ENCODE peak calls at places on chromosomes 3 and 15, in six cellular contexts. One of them, this sample, is unnamed.

GRCh38 chr15:25061808-25062550 is 107.2 kb downstream of the SNRPN start:
- DNase-seq in pancreas: no peak
- DNase-seq in heart left ventricle: peak
- DNase-seq in endodermal cell: peak
- DNase-seq in PC-9: no peak
- DNase-seq in adrenal gland: peak
- DNase-seq in this sample: no peak

GRCh38 chr3:13419356-13420050 is 619 bp downstream of the NUP210 start:
- DNase-seq in endodermal cell: peak
- DNase-seq in PC-9: no peak
- DNase-seq in heart left ventricle: peak
- DNase-seq in adrenal gland: peak
- DNase-seq in pancreas: peak
- DNase-seq in this sample: peak

GRCh38 chr3:65647369-65647768 is 391.3 kb downstream of the MAGI1 start:
- DNase-seq in endodermal cell: no peak
- DNase-seq in heart left ventricle: no peak
- DNase-seq in pancreas: no peak
- DNase-seq in PC-9: no peak
- DNase-seq in adrenal gland: no peak
- DNase-seq in this sample: no peak

GRCh38 chr15:98715401-98715800 is 67.1 kb downstream of the IGF1R start:
- DNase-seq in heart left ventricle: peak
- DNase-seq in endodermal cell: no peak
- DNase-seq in PC-9: no peak
- DNase-seq in adrenal gland: no peak
- DNase-seq in pancreas: no peak
- DNase-seq in this sample: no peak

GRCh38 chr15:74208901-74209559 is 6.4 kb upstream of the STRA6 start:
- DNase-seq in PC-9: peak
- DNase-seq in pancreas: no peak
- DNase-seq in endodermal cell: peak
- DNase-seq in heart left ventricle: no peak
- DNase-seq in adrenal gland: no peak
- DNase-seq in this sample: no peak

GRCh38 chr15:29056839-29057450 is 171.2 kb downstream of the APBA2 start:
- DNase-seq in heart left ventricle: no peak
- DNase-seq in endodermal cell: peak
- DNase-seq in adrenal gland: no peak
- DNase-seq in PC-9: no peak
- DNase-seq in pancreas: no peak
- DNase-seq in this sample: no peak

GRCh38 chr15:80597081-80597480 is 98.0 kb upstream of the ABHD17C start:
- DNase-seq in endodermal cell: peak
- DNase-seq in pancreas: no peak
- DNase-seq in PC-9: no peak
- DNase-seq in adrenal gland: no peak
- DNase-seq in heart left ventricle: no peak
- DNase-seq in this sample: no peak

GRCh38 chr3:14959358-14959943 is 12.1 kb downstream of the NR2C2 start:
- DNase-seq in heart left ventricle: no peak
- DNase-seq in pancreas: no peak
- DNase-seq in endodermal cell: no peak
- DNase-seq in PC-9: no peak
- DNase-seq in adrenal gland: no peak
- DNase-seq in this sample: no peak

GRCh38 chr15:95887666-95888480 is 442.6 kb upstream of the NR2F2 start:
- DNase-seq in pancreas: no peak
- DNase-seq in adrenal gland: no peak
- DNase-seq in heart left ventricle: no peak
- DNase-seq in endodermal cell: no peak
- DNase-seq in PC-9: no peak
- DNase-seq in this sample: no peak

GRCh38 chr3:142857056-142857455 is 31.8 kb downstream of the PCOLCE2 start:
- DNase-seq in heart left ventricle: peak
- DNase-seq in PC-9: no peak
- DNase-seq in pancreas: peak
- DNase-seq in endodermal cell: peak
- DNase-seq in adrenal gland: peak
- DNase-seq in this sample: peak

GRCh38 chr3:113148307-113148703 is 63.1 kb upstream of the BOC start:
- DNase-seq in PC-9: peak
- DNase-seq in pancreas: no peak
- DNase-seq in adrenal gland: no peak
- DNase-seq in heart left ventricle: no peak
- DNase-seq in endodermal cell: no peak
- DNase-seq in this sample: peak

GRCh38 chr15:76274821-76275220 is 36.4 kb downstream of the ETFA start:
- DNase-seq in endodermal cell: no peak
- DNase-seq in adrenal gland: no peak
- DNase-seq in PC-9: no peak
- DNase-seq in pancreas: no peak
- DNase-seq in heart left ventricle: no peak
- DNase-seq in this sample: no peak

GRCh38 chr3:127408684-127409420 is 121.0 kb upstream of the PRR20G start:
- DNase-seq in adrenal gland: no peak
- DNase-seq in heart left ventricle: no peak
- DNase-seq in PC-9: no peak
- DNase-seq in pancreas: peak
- DNase-seq in endodermal cell: peak
- DNase-seq in this sample: no peak

GRCh38 chr15:40928351-40928974 is 677 bp upstream of the DLL4 start:
- DNase-seq in heart left ventricle: no peak
- DNase-seq in endodermal cell: peak
- DNase-seq in pancreas: no peak
- DNase-seq in PC-9: peak
- DNase-seq in adrenal gland: no peak
- DNase-seq in this sample: peak

GRCh38 chr15:62506217-62506805 is 341.2 kb upstream of the C2CD4B start:
- DNase-seq in adrenal gland: no peak
- DNase-seq in pancreas: no peak
- DNase-seq in endodermal cell: peak
- DNase-seq in heart left ventricle: no peak
- DNase-seq in PC-9: peak
- DNase-seq in this sample: no peak

GRCh38 chr3:183328823-183329222 is 75.8 kb downstream of the B3GNT5 start:
- DNase-seq in PC-9: peak
- DNase-seq in endodermal cell: no peak
- DNase-seq in heart left ventricle: no peak
- DNase-seq in pancreas: no peak
- DNase-seq in adrenal gland: no peak
- DNase-seq in this sample: no peak

GRCh38 chr15:47750030-47750739 is 32.9 kb downstream of the SEMA6D start:
- DNase-seq in heart left ventricle: no peak
- DNase-seq in pancreas: no peak
- DNase-seq in adrenal gland: no peak
- DNase-seq in PC-9: no peak
- DNase-seq in endodermal cell: peak
- DNase-seq in this sample: no peak

GRCh38 chr3:185658504-185658912 is 72.4 kb downstream of the SENP2 start:
- DNase-seq in pancreas: no peak
- DNase-seq in endodermal cell: no peak
- DNase-seq in heart left ventricle: peak
- DNase-seq in adrenal gland: peak
- DNase-seq in PC-9: peak
- DNase-seq in this sample: peak

GRCh38 chr3:192571197-192571791 is 156.0 kb downstream of the FGF12 start:
- DNase-seq in adrenal gland: peak
- DNase-seq in pancreas: peak
- DNase-seq in heart left ventricle: peak
- DNase-seq in endodermal cell: no peak
- DNase-seq in PC-9: no peak
- DNase-seq in this sample: no peak

GRCh38 chr3:194950906-194951628 is 265.4 kb downstream of the FAM43A start:
- DNase-seq in pancreas: no peak
- DNase-seq in heart left ventricle: no peak
- DNase-seq in adrenal gland: no peak
- DNase-seq in PC-9: no peak
- DNase-seq in endodermal cell: no peak
- DNase-seq in this sample: no peak

GRCh38 chr3:177724020-177724638 is 526.8 kb upstream of the TBL1XR1 start:
- DNase-seq in pancreas: no peak
- DNase-seq in PC-9: no peak
- DNase-seq in endodermal cell: no peak
- DNase-seq in heart left ventricle: peak
- DNase-seq in adrenal gland: peak
- DNase-seq in this sample: peak

GRCh38 chr3:157156844-157157635 is 2.9 kb downstream of the CCNL1 start:
- DNase-seq in heart left ventricle: no peak
- DNase-seq in pancreas: no peak
- DNase-seq in adrenal gland: no peak
- DNase-seq in endodermal cell: no peak
- DNase-seq in PC-9: no peak
- DNase-seq in this sample: no peak

GRCh38 chr3:54691230-54691900 is 236.5 kb downstream of the LRTM1 start:
- DNase-seq in pancreas: no peak
- DNase-seq in PC-9: no peak
- DNase-seq in heart left ventricle: no peak
- DNase-seq in adrenal gland: no peak
- DNase-seq in endodermal cell: no peak
- DNase-seq in this sample: no peak

GRCh38 chr3:14461748-14462324 is 59.4 kb downstream of the SLC6A6 start:
- DNase-seq in adrenal gland: peak
- DNase-seq in pancreas: no peak
- DNase-seq in PC-9: no peak
- DNase-seq in endodermal cell: peak
- DNase-seq in heart left ventricle: peak
- DNase-seq in this sample: peak

DNA sequence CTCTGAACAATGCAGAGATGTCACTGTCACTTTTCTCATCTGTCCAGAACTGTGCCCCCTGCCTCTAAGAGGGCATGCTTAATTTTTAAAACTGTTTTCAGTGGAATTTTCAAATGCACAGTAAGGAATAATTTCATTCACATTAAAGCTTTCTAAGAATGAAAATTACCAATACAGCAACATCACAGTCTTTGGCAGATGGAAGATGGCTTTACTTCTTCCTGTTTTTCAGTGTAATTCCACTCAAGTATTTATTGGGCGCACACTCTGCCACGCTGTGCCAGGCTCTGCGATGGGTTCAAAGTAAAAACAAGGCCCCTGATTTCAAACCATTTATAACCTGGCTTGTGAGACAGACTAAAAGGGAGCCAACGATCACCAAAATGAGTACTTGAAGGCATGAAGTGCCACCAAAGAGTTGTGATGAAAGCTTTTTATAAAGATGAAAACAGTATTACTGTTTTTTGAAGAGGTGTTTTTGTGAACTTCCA is 984 bp upstream of the TOP2B start:
- DNase-seq in pancreas: no peak
- DNase-seq in endodermal cell: no peak
- DNase-seq in PC-9: no peak
- DNase-seq in adrenal gland: no peak
- DNase-seq in heart left ventricle: no peak
- DNase-seq in this sample: no peak
- H3K4me3 ChIP-seq in pancreas: no peak
- H3K4me3 ChIP-seq in endodermal cell: peak
- H3K4me3 ChIP-seq in PC-9: peak
- H3K4me3 ChIP-seq in adrenal gland: no peak
- H3K4me3 ChIP-seq in heart left ventricle: peak
- H3K4me3 ChIP-seq in this sample: peak

DNA sequence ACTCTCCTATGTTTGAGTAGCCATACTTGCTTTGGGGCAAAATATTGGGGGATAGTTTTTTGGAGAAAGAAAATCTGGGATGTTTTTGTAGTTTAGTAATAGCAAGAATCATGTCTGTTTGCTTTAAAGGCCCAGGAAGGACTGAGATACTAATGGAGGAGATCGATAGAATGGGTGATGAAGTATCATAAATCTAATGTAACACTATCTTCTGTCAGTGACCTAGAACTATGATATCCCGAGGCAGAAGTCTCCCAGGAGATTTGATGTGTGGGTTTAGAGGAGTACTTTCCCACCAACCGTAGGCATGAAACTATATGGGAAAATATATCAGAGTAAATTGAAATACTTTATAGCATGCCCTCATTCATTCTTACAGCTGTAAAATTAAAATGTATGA is 21.0 kb upstream of the NFKBIZ start:
- DNase-seq in pancreas: no peak
- DNase-seq in PC-9: no peak
- DNase-seq in heart left ventricle: no peak
- DNase-seq in adrenal gland: no peak
- DNase-seq in endodermal cell: no peak
- DNase-seq in this sample: no peak
- H3K4me3 ChIP-seq in pancreas: peak
- H3K4me3 ChIP-seq in PC-9: peak
- H3K4me3 ChIP-seq in heart left ventricle: peak
- H3K4me3 ChIP-seq in adrenal gland: no peak
- H3K4me3 ChIP-seq in endodermal cell: peak
- H3K4me3 ChIP-seq in this sample: peak

GRCh38 chr15:65395567-65396185 is 17.9 kb upstream of the IGDCC3 start:
- DNase-seq in PC-9: no peak
- DNase-seq in endodermal cell: peak
- DNase-seq in pancreas: no peak
- DNase-seq in adrenal gland: no peak
- DNase-seq in heart left ventricle: no peak
- DNase-seq in this sample: no peak

GRCh38 chr15:65399001-65399706 is 21.4 kb upstream of the IGDCC3 start:
- DNase-seq in PC-9: no peak
- DNase-seq in adrenal gland: no peak
- DNase-seq in endodermal cell: no peak
- DNase-seq in pancreas: no peak
- DNase-seq in heart left ventricle: no peak
- DNase-seq in this sample: no peak

GRCh38 chr15:65396283-65396964 is 18.6 kb upstream of the IGDCC3 start:
- DNase-seq in adrenal gland: no peak
- DNase-seq in PC-9: no peak
- DNase-seq in pancreas: no peak
- DNase-seq in heart left ventricle: no peak
- DNase-seq in endodermal cell: peak
- DNase-seq in this sample: no peak

GRCh38 chr15:65394936-65395335 is 17.1 kb upstream of the IGDCC3 start:
- DNase-seq in endodermal cell: no peak
- DNase-seq in adrenal gland: no peak
- DNase-seq in PC-9: no peak
- DNase-seq in pancreas: no peak
- DNase-seq in heart left ventricle: no peak
- DNase-seq in this sample: no peak

GRCh38 chr15:65396965-65397317 is 19.1 kb upstream of the IGDCC3 start:
- DNase-seq in PC-9: no peak
- DNase-seq in heart left ventricle: no peak
- DNase-seq in endodermal cell: no peak
- DNase-seq in adrenal gland: no peak
- DNase-seq in pancreas: no peak
- DNase-seq in this sample: no peak
- H3K4me3 ChIP-seq in PC-9: no peak
- H3K4me3 ChIP-seq in heart left ventricle: no peak
- H3K4me3 ChIP-seq in endodermal cell: no peak
- H3K4me3 ChIP-seq in adrenal gland: no peak
- H3K4me3 ChIP-seq in pancreas: no peak
- H3K4me3 ChIP-seq in this sample: no peak

DNA sequence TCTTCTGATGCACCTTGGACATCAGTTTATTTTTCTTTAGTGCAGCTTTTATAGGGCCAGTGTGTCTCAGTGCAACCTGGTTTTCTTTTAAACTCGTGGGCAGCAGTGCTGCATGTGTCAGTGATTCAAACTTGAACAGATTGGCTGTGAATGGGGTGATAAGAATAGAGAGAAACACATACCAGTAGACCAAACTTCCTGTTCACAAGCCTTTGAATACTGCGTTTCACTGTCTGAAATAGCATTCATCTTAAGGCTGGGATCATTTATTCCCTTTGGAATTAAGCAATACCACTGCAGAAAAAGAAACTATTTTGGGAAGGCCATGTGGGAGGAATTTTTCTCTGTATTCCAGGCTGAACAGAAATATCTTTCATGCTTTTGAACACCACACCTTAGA is 51.7 kb downstream of the PHLDB2 start:
- DNase-seq in endodermal cell: no peak
- DNase-seq in pancreas: no peak
- DNase-seq in PC-9: no peak
- DNase-seq in adrenal gland: no peak
- DNase-seq in heart left ventricle: no peak
- DNase-seq in this sample: no peak
- H3K4me3 ChIP-seq in endodermal cell: no peak
- H3K4me3 ChIP-seq in pancreas: no peak
- H3K4me3 ChIP-seq in PC-9: no peak
- H3K4me3 ChIP-seq in adrenal gland: no peak
- H3K4me3 ChIP-seq in heart left ventricle: no peak
- H3K4me3 ChIP-seq in this sample: no peak

This sample was measured in transverse colon.